ENCODE peak calls at places on chromosomes 2 and 18, in nine cellular contexts. S is Panc1; M is CD4-positive, alpha-beta T cell; Z is fibroblast of lung; L is WERI-Rb-1; H is GM23248; G is tibial nerve; E is left ventricle myocardium inferior; I is CD8-positive, alpha-beta T cell. U is an unnamed sample.

GRCh38 chr2:68516051-68516771 is 48.8 kb downstream of the APLF start:
- DNase-seq in S (no peak), M (no peak), Z (no peak), L (no peak), H (no peak), G (no peak), E (no peak), I (no peak), U (no peak)

GRCh38 chr2:191245869-191246531 is 796 bp downstream of the MYO1B start:
- DNase-seq in S (no peak), M (no peak), Z (peak; percentile 73), L (peak; percentile 86), H (peak; percentile 72), G (no peak), E (peak; percentile 77), I (no peak), U (peak; percentile 76)

GRCh38 chr2:235658371-235659174 is 164.7 kb downstream of the AGAP1 start:
- DNase-seq in S (no peak), M (no peak), Z (no peak), L (peak; percentile 72), H (no peak), G (no peak), E (no peak), I (no peak), U (no peak)

GRCh38 chr2:241815477-241816430 is 6.8 kb downstream of the NEU4 start:
- DNase-seq in S (no peak), M (no peak), Z (no peak), L (no peak), H (no peak), G (peak; percentile 9), E (no peak), I (no peak), U (peak; percentile 40)

GRCh38 chr18:36942264-36942663 is 113.3 kb downstream of the KIAA1328 start:
- DNase-seq in S (peak; percentile 10), M (no peak), Z (peak; percentile 18), L (peak; percentile 15), H (peak; percentile 49), G (no peak), E (no peak), I (no peak), U (no peak)

GRCh38 chr18:33605250-33605649 is 27.2 kb downstream of the ASXL3 start:
- DNase-seq in S (no peak), M (no peak), Z (no peak), L (no peak), H (no peak), G (no peak), E (no peak), I (no peak), U (no peak)

GRCh38 chr2:74505448-74506246 is 1.8 kb downstream of the PCGF1 start:
- DNase-seq in S (no peak), M (no peak), Z (no peak), L (no peak), H (no peak), G (no peak), E (no peak), I (no peak), U (no peak)

GRCh38 chr2:37568565-37568964 is 102.9 kb downstream of the CDC42EP3 start:
- DNase-seq in S (no peak), M (no peak), Z (no peak), L (no peak), H (no peak), G (no peak), E (no peak), I (no peak), U (no peak)

GRCh38 chr2:3633089-3633981 is 24.7 kb upstream of the ALLC start:
- DNase-seq in S (no peak), M (no peak), Z (peak; percentile 32), L (peak; percentile 14), H (peak; percentile 23), G (no peak), E (no peak), I (no peak), U (peak; percentile 46)

GRCh38 chr2:105509271-105510086 is 110.6 kb upstream of the FHL2 start:
- DNase-seq in S (no peak), M (no peak), Z (no peak), L (no peak), H (no peak), G (no peak), E (no peak), I (no peak), U (no peak)

GRCh38 chr2:25417715-25418369 is 76.1 kb upstream of the DNMT3A start:
- DNase-seq in S (no peak), M (no peak), Z (no peak), L (no peak), H (no peak), G (no peak), E (no peak), I (no peak), U (no peak)

GRCh38 chr2:58019209-58019608 is 27.4 kb upstream of the VRK2 start:
- DNase-seq in S (no peak), M (no peak), Z (peak; percentile 38), L (no peak), H (no peak), G (no peak), E (no peak), I (no peak), U (no peak)

GRCh38 chr18:55489034-55489741 is 98.8 kb downstream of the TCF4 start:
- DNase-seq in S (no peak), M (no peak), Z (peak; percentile 57), L (no peak), H (no peak), G (no peak), E (no peak), I (no peak), U (no peak)

GRCh38 chr2:121363632-121364420 is 78.8 kb upstream of the TFCP2L1 start:
- DNase-seq in S (peak; percentile 77), M (no peak), Z (peak; percentile 82), L (no peak), H (peak; percentile 90), G (no peak), E (no peak), I (no peak), U (no peak)

GRCh38 chr2:62856228-62857040 is 150.9 kb downstream of the EHBP1 start:
- DNase-seq in S (no peak), M (no peak), Z (peak; percentile 2), L (no peak), H (no peak), G (no peak), E (peak; percentile 38), I (no peak), U (no peak)

DNA sequence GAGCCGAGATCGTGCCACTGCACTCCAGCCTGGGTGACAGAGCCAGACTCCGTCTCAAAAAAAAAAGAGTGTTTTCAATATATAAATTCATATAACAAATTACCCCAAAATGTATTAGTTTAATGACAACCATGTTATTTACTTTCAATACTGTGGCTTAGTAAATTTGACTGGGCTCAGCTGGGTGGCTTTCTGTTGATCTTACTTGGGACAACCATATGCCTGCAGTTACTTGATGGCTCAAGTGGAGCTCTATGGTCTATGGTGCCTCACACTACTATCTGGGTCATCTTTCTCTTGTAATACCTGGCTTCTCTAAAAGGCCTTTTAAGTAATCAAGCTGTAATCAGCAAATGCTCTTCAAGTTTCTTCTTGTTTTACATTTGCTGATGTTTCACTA is 341.5 kb upstream of the SPHKAP start:
- DNase-seq in S (no peak), M (no peak), Z (no peak), L (no peak), H (no peak), G (no peak), E (no peak), I (no peak), U (no peak)
- H3K27ac ChIP-seq in S (no peak overlapping the region), M (no peak overlapping the region), Z (no peak overlapping the region), L (no peak overlapping the region), H (no peak overlapping the region), G (no peak overlapping the region), E (no peak overlapping the region), I (no peak overlapping the region), U (no peak overlapping the region)

GRCh38 chr18:45268583-45268982 is 346.7 kb upstream of the SLC14A2 start:
- DNase-seq in S (no peak), M (no peak), Z (no peak), L (no peak), H (no peak), G (no peak), E (no peak), I (no peak), U (no peak)
- H3K27me3 ChIP-seq in S (no peaks in the 10 kb centered on the region), M (no peaks in the 10 kb centered on the region), Z (no peaks in the 10 kb centered on the region), L (peaks cover 96% of the 10 kb centered on the region), H (no peaks in the 10 kb centered on the region), G (no peaks in the 10 kb centered on the region), E (no peaks in the 10 kb centered on the region), I (no peaks in the 10 kb centered on the region), U (no peaks in the 10 kb centered on the region)

DNA sequence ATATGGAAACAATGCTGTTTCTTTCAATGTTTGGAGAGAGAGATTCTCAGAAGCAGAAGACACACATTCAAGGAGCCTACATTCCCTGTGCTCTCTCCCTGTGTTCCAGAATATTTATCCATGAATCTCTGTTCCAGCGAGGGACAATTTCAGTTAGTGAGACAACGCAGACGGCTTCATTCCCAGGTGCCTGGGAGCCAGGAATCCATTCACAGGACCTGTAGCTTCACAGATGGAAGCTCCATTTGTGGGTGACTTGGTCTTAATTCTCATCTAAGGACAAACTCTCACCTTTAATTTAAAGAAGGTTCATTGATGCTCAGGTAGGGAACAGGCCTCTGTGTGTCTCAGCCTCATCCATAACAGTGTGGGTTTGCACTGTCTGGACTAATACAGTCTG is 1156.6 kb downstream of the RPIA start:
- DNase-seq in S (no peak), M (no peak), Z (no peak), L (no peak), H (no peak), G (no peak), E (no peak), I (no peak), U (no peak)
- H3K9me3 ChIP-seq in S (no peaks in the 10 kb centered on the region), M (no peaks in the 10 kb centered on the region), Z (no peaks in the 10 kb centered on the region), L (no peaks in the 10 kb centered on the region), H (no peaks in the 10 kb centered on the region), G (no peaks in the 10 kb centered on the region), E (no peaks in the 10 kb centered on the region), I (no peaks in the 10 kb centered on the region), U (no peaks in the 10 kb centered on the region)

GRCh38 chr2:54529935-54530334 is 73.8 kb downstream of the SPTBN1 start:
- DNase-seq in S (no peak), M (no peak), Z (no peak), L (no peak), H (no peak), G (no peak), E (no peak), I (no peak), U (no peak)

GRCh38 chr2:54534191-54534590 is 78.1 kb downstream of the SPTBN1 start:
- DNase-seq in S (no peak), M (no peak), Z (no peak), L (no peak), H (no peak), G (no peak), E (no peak), I (no peak), U (no peak)

GRCh38 chr2:54534625-54535024 is 78.5 kb downstream of the SPTBN1 start:
- DNase-seq in S (no peak), M (no peak), Z (no peak), L (no peak), H (no peak), G (no peak), E (no peak), I (no peak), U (no peak)

GRCh38 chr2:54528311-54528945 is 72.3 kb downstream of the SPTBN1 start:
- DNase-seq in S (no peak), M (no peak), Z (peak; percentile 83), L (no peak), H (peak; percentile 52), G (no peak), E (no peak), I (no peak), U (no peak)

DNA sequence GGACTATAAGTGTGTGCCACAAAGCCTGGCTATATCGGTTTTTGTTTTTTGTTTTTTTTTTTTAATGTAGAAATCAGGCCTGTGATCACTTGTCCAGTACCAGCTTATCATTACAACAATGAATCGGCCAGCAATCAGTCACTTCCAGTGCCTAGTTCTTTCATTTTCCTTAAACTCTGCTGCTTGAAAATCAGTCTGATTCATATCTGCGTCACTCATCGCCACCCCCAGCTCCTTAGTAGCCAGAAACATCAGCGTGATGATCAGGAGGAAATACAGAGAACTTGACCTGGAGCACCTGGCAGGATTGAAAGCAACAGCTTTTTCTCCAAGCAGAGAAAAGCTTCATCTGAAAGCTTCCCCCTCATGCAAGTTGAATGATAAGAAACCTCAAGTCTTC is 75.4 kb downstream of the SPTBN1 start:
- DNase-seq in S (no peak), M (no peak), Z (peak; percentile 90), L (no peak), H (peak; percentile 85), G (no peak), E (no peak), I (no peak), U (no peak)
- H3K27ac ChIP-seq in S (no peak overlapping the region), M (no peak overlapping the region), Z (no peak overlapping the region), L (no peak overlapping the region), H (peak overlapping the region; percentile 88), G (peak overlapping the region; percentile 64), E (peak overlapping the region; percentile 83), I (no peak overlapping the region), U (no peak overlapping the region)

U was measured in aorta.